ENCODE peak calls at places on chromosome 15, in ten cellular contexts. B is tibial nerve, H is HCT116, Y is heart left ventricle, F is body of pancreas, V is endothelial cell of umbilical vein, J is adrenal gland, N is uterus, K is esophagus squamous epithelium, A is IMR-90. C is an unnamed sample.
A peak's percentile ranks its signal among the peaks of the same experiment; 100 is the strongest.

GRCh38 chr15:63905558-63906265 is 72.0 kb upstream of the HERC1 start:
- DNase-seq in V (peak; percentile 83), F (no peak), H (no peak), Y (no peak), K (no peak), A (no peak), J (no peak), B (no peak), N (no peak), C (no peak)

GRCh38 chr15:45454825-45455224 is 67.7 kb downstream of the SLC30A4 start:
- DNase-seq in J (peak; percentile 47), F (peak; percentile 77), K (no peak), B (peak; percentile 34), V (no peak), N (peak; percentile 25), H (peak; percentile 73), A (peak; percentile 98), Y (peak; percentile 30), C (peak; percentile 60)

GRCh38 chr15:44298878-44299277 is 10.4 kb downstream of the GOLM2 start:
- DNase-seq in K (no peak), B (no peak), H (peak; percentile 26), J (no peak), V (no peak), F (no peak), A (no peak), Y (no peak), N (no peak), C (no peak)

GRCh38 chr15:75038948-75039533 is 15.7 kb downstream of the PPCDC start:
- DNase-seq in B (no peak), F (no peak), Y (no peak), K (no peak), J (no peak), V (no peak), A (no peak), N (no peak), H (no peak), C (no peak)

GRCh38 chr15:80204231-80204630 is 47.8 kb downstream of the CTXND1 start:
- DNase-seq in J (no peak), H (no peak), K (no peak), Y (no peak), N (no peak), A (no peak), F (no peak), B (no peak), V (no peak), C (no peak)

GRCh38 chr15:98682992-98683701 is 34.8 kb downstream of the IGF1R start:
- DNase-seq in B (no peak), J (no peak), Y (no peak), V (no peak), A (peak; percentile 40), H (no peak), F (no peak), N (no peak), K (no peak), C (no peak)

GRCh38 chr15:71743861-71744382 is 66.4 kb upstream of the NR2E3 start:
- DNase-seq in A (peak; percentile 69), F (peak; percentile 71), B (peak; percentile 45), Y (peak; percentile 35), N (peak; percentile 48), V (peak; percentile 53), K (no peak), J (peak; percentile 51), H (no peak), C (peak; percentile 45)

GRCh38 chr15:35738370-35738769 is 192.4 kb upstream of the DPH6 start:
- DNase-seq in V (peak; percentile 44), Y (no peak), F (no peak), B (no peak), H (peak; percentile 64), N (no peak), K (no peak), A (peak; percentile 20), J (no peak), C (no peak)

GRCh38 chr15:68542348-68542747 is 36.4 kb upstream of the CORO2B start:
- DNase-seq in B (no peak), A (no peak), V (no peak), H (no peak), F (no peak), J (no peak), N (no peak), Y (no peak), K (no peak), C (no peak)
- TF ChIP-seq POLR2A in B (no peak), A (no peak), V (no peak), H (no peak), F (no peak), J (no peak), N (no peak), Y (no peak), K (no peak), C (no peak)

GRCh38 chr15:77058468-77058867 is 12.4 kb downstream of the TSPAN3 start:
- DNase-seq in V (no peak), K (no peak), H (no peak), B (no peak), N (no peak), F (no peak), J (no peak), Y (no peak), A (no peak), C (no peak)

GRCh38 chr15:77059761-77060345 is 11.1 kb downstream of the TSPAN3 start:
- DNase-seq in K (no peak), V (peak; percentile 61), Y (no peak), B (no peak), H (no peak), N (no peak), J (no peak), F (no peak), A (peak; percentile 15), C (no peak)

GRCh38 chr15:77060560-77060959 is 10.3 kb downstream of the TSPAN3 start:
- DNase-seq in A (peak; percentile 64), F (no peak), H (no peak), K (no peak), V (peak; percentile 18), B (no peak), J (peak; percentile 41), Y (no peak), N (no peak), C (no peak)

GRCh38 chr15:77057650-77058049 is 13.3 kb downstream of the TSPAN3 start:
- DNase-seq in N (no peak), B (no peak), A (no peak), Y (no peak), H (no peak), V (no peak), K (no peak), J (no peak), F (no peak), C (no peak)

DNA sequence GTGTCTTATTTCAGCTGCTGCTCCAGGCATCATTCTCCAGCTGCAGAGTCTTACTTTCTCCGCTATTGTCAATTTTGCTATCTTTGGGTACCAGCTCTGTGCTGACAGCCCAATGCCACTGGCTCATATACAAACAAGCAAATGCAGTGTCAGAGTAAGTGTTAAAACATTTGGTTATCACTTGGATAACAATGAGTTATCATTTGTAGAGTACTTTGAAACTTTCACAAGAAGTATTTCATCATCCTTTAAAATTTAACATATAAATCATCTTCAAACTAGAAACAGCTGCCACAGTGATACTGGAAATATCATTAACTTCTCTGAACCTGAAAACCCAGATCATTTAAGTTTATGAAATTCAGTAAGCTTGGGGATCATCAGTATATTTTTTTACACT is 13.8 kb downstream of the TSPAN3 start:
- DNase-seq in V (no peak), F (no peak), A (no peak), H (no peak), Y (no peak), J (no peak), N (no peak), B (no peak), K (no peak), C (no peak)
- H3K4me1 ChIP-seq in V (peaks cover 20% of the 10 kb centered on the region), F (peaks cover 31% of the 10 kb centered on the region), A (peaks cover 12% of the 10 kb centered on the region), H (peaks cover 15% of the 10 kb centered on the region), Y (peaks cover 37% of the 10 kb centered on the region), J (peaks cover 29% of the 10 kb centered on the region), N (no peaks in the 10 kb centered on the region), B (peaks cover 26% of the 10 kb centered on the region), K (no peaks in the 10 kb centered on the region), C (peaks cover 19% of the 10 kb centered on the region)

GRCh38 chr15:95715116-95715888 is 615.2 kb upstream of the NR2F2 start:
- DNase-seq in A (peak; percentile 38), B (no peak), V (no peak), H (no peak), F (no peak), J (no peak), N (no peak), Y (no peak), K (no peak), C (no peak)

GRCh38 chr15:95715919-95716318 is 614.6 kb upstream of the NR2F2 start:
- DNase-seq in F (no peak), K (no peak), J (no peak), A (no peak), Y (no peak), B (no peak), N (no peak), V (no peak), H (no peak), C (no peak)

GRCh38 chr15:95712785-95713184 is 617.7 kb upstream of the NR2F2 start:
- DNase-seq in A (peak; percentile 71), Y (no peak), K (no peak), V (peak; percentile 23), F (no peak), N (no peak), J (no peak), H (no peak), B (no peak), C (no peak)

GRCh38 chr15:95709959-95710695 is 620.4 kb upstream of the NR2F2 start:
- DNase-seq in K (no peak), N (no peak), H (no peak), V (no peak), F (no peak), Y (no peak), B (no peak), J (no peak), A (no peak), C (no peak)

DNA sequence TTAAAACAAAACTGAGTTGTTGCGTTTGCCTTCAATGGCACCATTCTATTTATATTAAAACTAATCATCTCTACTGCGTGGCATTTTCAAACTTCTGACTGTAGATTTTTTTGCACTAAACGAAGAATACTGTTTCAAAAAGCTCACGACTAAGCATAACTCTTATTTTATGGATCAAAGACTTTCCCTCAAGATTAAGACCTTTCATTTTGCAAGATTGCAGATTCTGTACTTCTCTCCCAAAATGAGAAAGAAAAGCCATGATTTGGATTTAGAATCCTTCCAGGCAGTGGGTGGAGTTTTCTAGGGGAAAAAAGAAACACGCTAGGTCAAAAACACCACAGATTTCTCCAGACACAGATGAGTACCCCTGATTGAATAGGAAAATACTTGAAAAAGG is 617.2 kb upstream of the NR2F2 start:
- DNase-seq in K (no peak), B (no peak), H (no peak), F (no peak), J (no peak), V (no peak), Y (no peak), A (no peak), N (no peak), C (no peak)
- H3K36me3 ChIP-seq in K (no peaks in the 10 kb centered on the region), B (no peaks in the 10 kb centered on the region), H (no peaks in the 10 kb centered on the region), F (no peaks in the 10 kb centered on the region), J (no peaks in the 10 kb centered on the region), V (no peaks in the 10 kb centered on the region), Y (no peaks in the 10 kb centered on the region), A (no peaks in the 10 kb centered on the region), N (no peaks in the 10 kb centered on the region), C (no peaks in the 10 kb centered on the region)

GRCh38 chr15:89494941-89495637 is 1.3 kb downstream of the RHCG start:
- DNase-seq in J (no peak), V (no peak), K (no peak), Y (no peak), A (no peak), F (no peak), N (no peak), H (no peak), B (no peak), C (no peak)

GRCh38 chr15:89494006-89494405 is 2.4 kb downstream of the RHCG start:
- DNase-seq in J (no peak), Y (no peak), V (no peak), F (no peak), A (no peak), H (no peak), K (no peak), N (no peak), B (no peak), C (no peak)

GRCh38 chr15:89498574-89498906 is 2.2 kb upstream of the RHCG start:
- DNase-seq in A (no peak), H (no peak), V (no peak), J (no peak), N (no peak), K (no peak), F (no peak), B (no peak), Y (no peak), C (no peak)

GRCh38 chr15:89495638-89496145 is 691 bp downstream of the RHCG start:
- DNase-seq in N (no peak), K (no peak), Y (no peak), B (no peak), J (no peak), V (no peak), H (no peak), A (no peak), F (no peak), C (no peak)

GRCh38 chr15:89496155-89497098 is at the start of gene RHCG:
- DNase-seq in V (peak; percentile 52), H (no peak), B (no peak), N (no peak), J (peak; percentile 19), F (peak; percentile 68), Y (no peak), K (no peak), A (peak; percentile 24), C (no peak)
- TF ChIP-seq POLR2A in V (no peak), H (no peak), B (no peak), N (no peak), J (no peak), F (no peak), Y (no peak), K (no peak), A (no peak), C (no peak)

C was measured in Peyer's patch.